ENCODE peak calls at places on chromosome 2, in five cellular contexts. B, F, M, T and Q are unnamed samples.

GRCh38 chr2:20185176-20186022 is 39.5 kb downstream of the SDC1 start:
- DNase-seq in F (no peak), M (peak), T (no peak), B (no peak), Q (no peak)

GRCh38 chr2:176454893-176455810 is 185.9 kb downstream of the MTX2 start:
- DNase-seq in F (peak), M (peak), T (peak), B (peak), Q (peak)

GRCh38 chr2:181857471-181857870 is 34.1 kb upstream of the ITPRID2 start:
- DNase-seq in T (no peak), F (no peak), B (no peak), M (no peak), Q (no peak)

GRCh38 chr2:146661494-146662096 is 1183.2 kb upstream of the ACVR2A start:
- DNase-seq in B (peak), F (no peak), M (peak), T (no peak), Q (peak)

GRCh38 chr2:212968284-212969081 is 182.9 kb downstream of the IKZF2 start:
- DNase-seq in F (no peak), M (no peak), B (no peak), T (no peak), Q (no peak)

GRCh38 chr2:188519133-188519532 is 227.5 kb downstream of the GULP1 start:
- DNase-seq in M (no peak), B (no peak), T (no peak), F (no peak), Q (no peak)

GRCh38 chr2:171124512-171124911 is 36.2 kb downstream of the TLK1 start:
- DNase-seq in B (no peak), M (no peak), F (no peak), T (no peak), Q (no peak)

GRCh38 chr2:59277656-59278055 is 1036.5 kb upstream of the FANCL start:
- DNase-seq in F (no peak), M (no peak), B (no peak), T (no peak), Q (no peak)

GRCh38 chr2:138630164-138630563 is 128.6 kb downstream of the SPOPL start:
- DNase-seq in B (no peak), M (no peak), T (no peak), F (no peak), Q (no peak)